ENCODE peak calls at places on chromosomes 3 and 15, in eight cellular contexts. M is HTR-8/SVneo; N is ELR; H is activated CD8-positive, alpha-beta T cell treated with anti-CD3 and anti-CD28 coated beads for 36 hours; T is endothelial cell of umbilical vein; Q is stimulated activated naive CD8-positive, alpha-beta T cell treated with anti-CD3 and anti-CD28 coated beads, Interleukin-15, amount 100 ng/mL, for 72 hours; U is NCI-H1105; O is NAMALWA. G is an unnamed sample.

GRCh38 chr15:22884344-22884743 is 45.9 kb downstream of the NIPA2 start:
- DNase-seq in O (peak), U (no peak), H (peak), Q (peak), N (no peak), M (no peak), T (no peak), G (no peak)

GRCh38 chr3:152997526-152997925 is 162.6 kb downstream of the P2RY1 start:
- DNase-seq in M (no peak), T (no peak), U (no peak), N (no peak), H (no peak), Q (no peak), O (no peak), G (no peak)

GRCh38 chr3:46709147-46709654 is 8.0 kb downstream of the TMIE start:
- DNase-seq in O (no peak), Q (no peak), U (no peak), H (no peak), N (no peak), M (no peak), T (no peak), G (no peak)

GRCh38 chr3:123773681-123774431 is 110.3 kb downstream of the MYLK start:
- DNase-seq in T (no peak), Q (no peak), O (no peak), M (no peak), N (no peak), U (no peak), H (no peak), G (no peak)

GRCh38 chr3:81439088-81439487 is 322.4 kb downstream of the GBE1 start:
- DNase-seq in N (no peak), M (no peak), H (no peak), Q (no peak), O (no peak), U (no peak), T (no peak), G (no peak)

GRCh38 chr15:39618063-39618823 is 37.4 kb downstream of the THBS1 start:
- DNase-seq in O (no peak), U (no peak), N (no peak), M (no peak), Q (no peak), H (no peak), T (no peak), G (no peak)

GRCh38 chr3:107308716-107309115 is 68.5 kb upstream of the CCDC54 start:
- DNase-seq in M (no peak), O (no peak), T (no peak), N (no peak), H (no peak), Q (no peak), U (no peak), G (no peak)

GRCh38 chr3:141386080-141386594 is 17.8 kb downstream of the ZBTB38 start:
- DNase-seq in U (no peak), H (no peak), O (no peak), N (no peak), Q (no peak), T (no peak), M (no peak), G (no peak)

GRCh38 chr15:58142827-58143226 is 4.6 kb downstream of the AQP9 start:
- DNase-seq in H (no peak), Q (no peak), U (no peak), M (no peak), N (no peak), O (no peak), T (no peak), G (no peak)

GRCh38 chr15:42672444-42672843 is 64.5 kb downstream of the CDAN1 start:
- DNase-seq in O (no peak), Q (no peak), N (no peak), U (no peak), M (no peak), T (no peak), H (no peak), G (no peak)

GRCh38 chr15:60548101-60548500 is 69.2 kb upstream of the ICE2 start:
- DNase-seq in Q (peak), H (peak), M (no peak), T (no peak), O (no peak), U (no peak), N (no peak), G (no peak)

GRCh38 chr15:73928241-73928579 is 1.9 kb downstream of the LOXL1 start:
- DNase-seq in O (no peak), N (peak), M (no peak), H (no peak), T (no peak), Q (no peak), U (no peak), G (no peak)

G was measured in NCI-H1930.